ENCODE peak calls at places on chromosomes 13 and 19, in ten cellular contexts. Z is mucosa of descending colon, P is cardiac muscle cell, U is esophagus squamous epithelium, E is testis, M is heart right ventricle, A is tibial artery, K is adrenal gland, G is adipocyte, R is lung. Q is an unnamed sample. For H3K36me3 and H3K9me3, the result is how much of the 10 kb centered on the place peaks cover.

GRCh38 chr19:17109962-17110598 is 34.5 kb downstream of the MYO9B start:
- DNase-seq in Z (peak), P (no peak), U (peak), E (peak), M (peak), A (peak), K (peak), G (no peak), R (peak), Q (no peak)

GRCh38 chr13:113920606-113921306 is 53.1 kb downstream of the C13orf46 start:
- DNase-seq in Z (no peak), P (no peak), U (no peak), E (peak), M (no peak), A (peak), K (peak), G (no peak), R (no peak), Q (no peak)

GRCh38 chr13:77207943-77208342 is 119.0 kb downstream of the MYCBP2 start:
- DNase-seq in Z (no peak), P (no peak), U (no peak), E (no peak), M (no peak), A (no peak), K (no peak), G (peak), R (no peak), Q (no peak)

GRCh38 chr19:56831279-56831678 is 9.2 kb downstream of the PEG3 start:
- DNase-seq in Z (no peak), P (no peak), U (no peak), E (no peak), M (no peak), A (no peak), K (no peak), G (no peak), R (no peak), Q (no peak)

GRCh38 chr19:18173572-18174294 is at the start of gene IFI30:
- DNase-seq in Z (peak), P (peak), U (peak), E (peak), M (peak), A (peak), K (peak), G (peak), R (peak), Q (peak)

GRCh38 chr19:53034948-53035675 is 9.4 kb upstream of the ERVV-2 start:
- DNase-seq in Z (no peak), P (no peak), U (no peak), E (no peak), M (no peak), A (no peak), K (no peak), G (peak), R (no peak), Q (no peak)

GRCh38 chr13:51988988-51989618 is 22.1 kb downstream of the ATP7B start:
- DNase-seq in Z (no peak), P (no peak), U (no peak), E (no peak), M (no peak), A (no peak), K (no peak), G (no peak), R (no peak), Q (no peak)

GRCh38 chr19:11195169-11195568 is 2.2 kb downstream of the KANK2 start:
- DNase-seq in Z (no peak), P (no peak), U (no peak), E (no peak), M (peak), A (no peak), K (no peak), G (peak), R (no peak), Q (no peak)

GRCh38 chr19:11736696-11737095 is 2.0 kb downstream of the ZNF823 start:
- DNase-seq in Z (peak), P (no peak), U (no peak), E (no peak), M (peak), A (peak), K (peak), G (peak), R (peak), Q (peak)

GRCh38 chr13:48985751-48986150 is 10.0 kb downstream of the FNDC3A start:
- DNase-seq in Z (no peak), P (no peak), U (no peak), E (no peak), M (no peak), A (no peak), K (no peak), G (no peak), R (no peak), Q (no peak)

GRCh38 chr19:32224371-32225244 is 120.8 kb upstream of the ZNF507 start:
- DNase-seq in Z (peak), P (peak), U (no peak), E (peak), M (peak), A (no peak), K (peak), G (peak), R (peak), Q (peak)

GRCh38 chr19:55418185-55418584 is 10.6 kb upstream of the UBE2S start:
- DNase-seq in Z (peak), P (peak), U (no peak), E (peak), M (no peak), A (no peak), K (peak), G (peak), R (peak), Q (peak)

GRCh38 chr13:110306340-110306959 is 507 bp downstream of the COL4A1 start:
- DNase-seq in Z (no peak), P (peak), U (no peak), E (peak), M (no peak), A (no peak), K (no peak), G (peak), R (no peak), Q (no peak)

GRCh38 chr19:56476671-56477428 is at the start of gene ZNF667:
- DNase-seq in Z (peak), P (peak), U (no peak), E (peak), M (no peak), A (no peak), K (peak), G (peak), R (no peak), Q (no peak)

GRCh38 chr13:32783067-32783466 is 196.8 kb downstream of the PDS5B start:
- DNase-seq in Z (no peak), P (no peak), U (no peak), E (no peak), M (no peak), A (no peak), K (no peak), G (no peak), R (no peak), Q (no peak)

GRCh38 chr19:13995878-13996765 is 10.0 kb downstream of the RFX1 start:
- DNase-seq in Z (no peak), P (no peak), U (no peak), E (no peak), M (no peak), A (no peak), K (no peak), G (no peak), R (no peak), Q (no peak)

GRCh38 chr13:89307278-89307677 is 1636.1 kb downstream of the SLITRK5 start:
- DNase-seq in Z (no peak), P (no peak), U (no peak), E (no peak), M (no peak), A (no peak), K (no peak), G (no peak), R (no peak), Q (no peak)

GRCh38 chr13:100443278-100443997 is 145.2 kb downstream of the GGACT start:
- DNase-seq in Z (no peak), P (no peak), U (no peak), E (no peak), M (no peak), A (no peak), K (no peak), G (no peak), R (no peak), Q (no peak)

GRCh38 chr13:76425930-76426329 is 460.3 kb downstream of the KCTD12 start:
- DNase-seq in Z (peak), P (no peak), U (no peak), E (no peak), M (no peak), A (no peak), K (no peak), G (peak), R (no peak), Q (peak)

GRCh38 chr19:12723643-12724426 is at the start of gene TNPO2:
- DNase-seq in Z (peak), P (peak), U (no peak), E (peak), M (peak), A (peak), K (peak), G (peak), R (peak), Q (peak)

DNA sequence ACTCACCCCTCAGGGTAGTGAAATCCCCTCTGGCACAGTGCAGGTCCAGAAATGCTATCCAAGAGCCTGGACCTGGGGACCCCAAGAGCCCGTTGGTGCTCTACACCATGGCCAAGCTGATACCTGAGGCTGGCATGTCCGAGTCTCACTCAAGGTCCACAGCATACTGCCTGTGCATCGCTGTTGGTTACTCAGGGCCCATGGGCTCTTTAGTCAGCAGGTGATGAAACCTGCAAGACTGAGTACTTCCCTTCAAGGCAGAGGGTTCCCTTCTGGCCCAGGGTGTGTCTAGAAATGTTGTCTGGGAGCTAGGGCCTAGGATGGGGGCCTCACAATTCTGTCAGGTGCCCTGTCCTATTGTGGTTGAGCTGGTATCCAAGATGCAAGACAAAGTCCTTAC is 19.6 kb upstream of the KBTBD7 start:
- DNase-seq in Z (no peak), P (no peak), U (no peak), E (no peak), M (no peak), A (no peak), K (no peak), G (no peak), R (no peak), Q (no peak)
- H3K4me3 ChIP-seq in Z (no peak), P (no peak), U (no peak), E (no peak), M (no peak), A (no peak), K (no peak), G (no peak), R (no peak), Q (no peak)

DNA sequence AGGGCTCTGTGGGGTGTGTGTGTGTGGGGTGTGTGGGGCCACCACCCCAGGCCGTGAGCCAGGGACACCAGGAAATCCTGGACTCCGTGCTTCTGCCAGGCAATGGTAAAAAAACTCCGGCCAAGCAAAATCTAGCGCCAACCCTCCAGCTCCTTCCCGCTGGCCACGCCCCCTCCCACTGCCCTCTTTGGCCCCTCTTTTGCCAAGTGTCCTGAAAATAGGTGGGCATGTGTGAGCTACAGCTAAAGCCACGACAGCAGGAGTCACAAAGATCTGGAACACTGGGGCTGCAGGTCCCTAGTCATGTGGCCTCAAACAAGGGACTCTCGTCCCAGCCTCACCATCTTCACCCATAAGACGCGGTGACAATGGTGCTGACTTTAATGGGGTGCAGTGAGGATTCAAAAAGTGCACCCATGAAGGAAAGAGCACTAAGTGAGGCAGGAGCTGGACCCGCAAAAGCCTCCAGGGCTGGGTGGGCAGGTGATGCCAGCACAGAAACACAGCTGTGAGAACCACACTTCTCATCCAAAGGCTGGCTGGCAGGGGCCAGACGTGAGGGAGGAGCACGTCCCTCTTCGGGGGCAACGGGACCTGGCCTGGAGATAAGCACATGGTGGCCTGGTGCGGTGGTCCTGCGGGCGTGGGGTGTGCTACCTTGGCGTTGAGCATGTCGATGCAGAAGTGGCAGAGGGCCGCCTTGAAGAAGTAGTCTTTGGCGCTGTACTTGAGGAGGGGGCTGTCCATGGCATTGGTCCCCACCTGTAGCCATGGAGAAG is 7.5 kb upstream of the KPTN start:
- DNase-seq in Z (no peak), P (no peak), U (no peak), E (no peak), M (no peak), A (no peak), K (no peak), G (no peak), R (no peak), Q (no peak)
- H3K36me3 ChIP-seq in Z (under half), P (under half), U (under half), E (under half), M (under half), A (half or more), K (half or more), G (half or more), R (under half), Q (half or more)

GRCh38 chr19:9580728-9581127 is 3.6 kb downstream of the ZNF121 start:
- DNase-seq in Z (no peak), P (no peak), U (no peak), E (no peak), M (no peak), A (no peak), K (no peak), G (no peak), R (no peak), Q (no peak)
- H3K9me3 ChIP-seq in Z (half or more), P (under half), U (under half), E (under half), M (under half), A (under half), K (under half), G (under half), R (under half), Q (half or more)

DNA sequence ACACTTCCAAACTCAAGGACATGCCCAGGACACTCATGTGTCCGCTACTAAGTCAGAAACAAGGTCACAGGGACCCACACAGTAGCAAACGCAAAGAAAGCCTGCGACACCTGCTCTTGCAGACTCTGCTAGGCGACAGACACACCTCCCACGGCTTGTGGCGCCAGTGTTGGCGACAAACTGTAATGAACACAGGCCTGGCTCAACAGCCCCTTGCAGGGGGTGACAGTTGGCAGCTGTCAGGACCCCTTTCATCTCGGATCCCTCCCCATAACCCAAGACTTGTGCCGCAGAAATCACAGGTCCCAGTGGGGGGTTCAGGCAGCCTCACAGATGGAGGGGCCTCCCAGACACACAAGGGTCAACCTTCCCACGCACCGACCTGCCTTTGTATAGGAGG is 364 bp downstream of the CKM start:
- DNase-seq in Z (no peak), P (peak), U (no peak), E (no peak), M (no peak), A (no peak), K (no peak), G (no peak), R (no peak), Q (no peak)
- H3K4me3 ChIP-seq in Z (no peak), P (peak), U (no peak), E (no peak), M (peak), A (no peak), K (no peak), G (no peak), R (no peak), Q (no peak)

GRCh38 chr19:1377965-1378785 is 5.5 kb upstream of the NDUFS7 start:
- DNase-seq in Z (no peak), P (no peak), U (no peak), E (no peak), M (peak), A (no peak), K (no peak), G (no peak), R (no peak), Q (no peak)

GRCh38 chr19:1373534-1374249 is 10.0 kb upstream of the NDUFS7 start:
- DNase-seq in Z (no peak), P (peak), U (no peak), E (peak), M (peak), A (no peak), K (peak), G (no peak), R (no peak), Q (no peak)

GRCh38 chr19:1374250-1374577 is 9.5 kb upstream of the NDUFS7 start:
- DNase-seq in Z (no peak), P (no peak), U (no peak), E (peak), M (no peak), A (no peak), K (no peak), G (no peak), R (no peak), Q (no peak)

GRCh38 chr19:1377176-1377964 is 6.3 kb upstream of the NDUFS7 start:
- DNase-seq in Z (no peak), P (no peak), U (no peak), E (no peak), M (no peak), A (no peak), K (no peak), G (no peak), R (no peak), Q (no peak)

GRCh38 chr19:1376415-1376805 is 7.3 kb upstream of the NDUFS7 start:
- DNase-seq in Z (no peak), P (no peak), U (no peak), E (no peak), M (no peak), A (no peak), K (no peak), G (no peak), R (no peak), Q (no peak)
- H3K36me3 ChIP-seq in Z (under half), P (under half), U (under half), E (under half), M (under half), A (half or more), K (under half), G (under half), R (under half), Q (under half)

DNA sequence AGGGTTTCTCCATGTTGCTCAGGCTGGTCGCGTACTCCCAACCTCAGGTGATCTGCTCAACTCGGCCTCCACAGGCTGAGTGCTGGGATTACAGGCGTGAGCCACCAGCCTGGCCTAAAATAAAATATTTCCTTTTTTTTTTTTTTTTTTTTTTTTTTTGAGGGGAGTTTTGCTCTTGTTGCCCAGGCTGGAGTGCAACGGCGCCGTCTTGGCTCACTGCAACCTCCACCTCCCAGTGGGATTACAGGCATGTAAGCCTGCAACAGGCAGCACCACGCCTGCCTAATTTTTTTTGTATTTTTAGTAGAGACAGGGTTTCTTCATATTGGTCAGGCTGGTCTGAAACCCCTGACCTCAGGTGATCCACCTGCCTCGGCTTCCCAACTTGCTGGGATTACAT is 4.9 kb downstream of the ZNF506 start:
- DNase-seq in Z (no peak), P (no peak), U (no peak), E (no peak), M (peak), A (peak), K (no peak), G (no peak), R (no peak), Q (no peak)
- H3K9me3 ChIP-seq in Z (half or more), P (under half), U (under half), E (under half), M (under half), A (under half), K (under half), G (half or more), R (under half), Q (under half)